ENCODE peak calls at places on chromosomes 3 and 15, in six cellular contexts. A, H, U, W, B and K are unnamed samples. For H3K4me1, the result is how much of the 10 kb centered on the place peaks cover.

GRCh38 chr3:38730281-38730680 is 80.8 kb upstream of the SCN5A start:
- DNase-seq in H (no peak), A (no peak), W (no peak), U (no peak), B (no peak), K (no peak)

GRCh38 chr15:98881526-98882517 is 125.8 kb downstream of the PGPEP1L start:
- DNase-seq in W (no peak), H (no peak), U (peak), B (no peak), A (no peak), K (no peak)

GRCh38 chr3:135125171-135125801 is 330.2 kb downstream of the EPHB1 start:
- DNase-seq in H (no peak), B (no peak), U (no peak), A (no peak), W (no peak), K (no peak)

GRCh38 chr3:193846569-193846968 is 253.6 kb downstream of the OPA1 start:
- DNase-seq in H (no peak), U (no peak), W (no peak), A (no peak), B (no peak), K (no peak)

GRCh38 chr3:121477589-121477988 is 68.2 kb downstream of the POLQ start:
- DNase-seq in W (no peak), B (no peak), H (no peak), U (no peak), A (no peak), K (no peak)

GRCh38 chr3:133246119-133246518 is 153.7 kb upstream of the BFSP2 start:
- DNase-seq in B (no peak), W (no peak), A (no peak), H (no peak), U (no peak), K (no peak)

GRCh38 chr3:14876942-14877341 is 58.2 kb downstream of the FGD5 start:
- DNase-seq in H (peak), W (peak), B (no peak), A (no peak), U (peak), K (peak)

GRCh38 chr15:29652595-29652994 is 169.7 kb downstream of the TJP1 start:
- DNase-seq in A (no peak), H (no peak), B (no peak), W (no peak), U (no peak), K (no peak)

GRCh38 chr3:19932422-19932821 is 1.6 kb downstream of the EFHB start:
- DNase-seq in B (no peak), U (no peak), A (no peak), W (no peak), H (no peak), K (no peak)

GRCh38 chr3:57805674-57806073 is 49.6 kb downstream of the SLMAP start:
- DNase-seq in H (no peak), U (no peak), B (peak), W (peak), A (no peak), K (no peak)

GRCh38 chr15:34708422-34708821 is 46.4 kb downstream of the GJD2 start:
- DNase-seq in A (no peak), U (no peak), H (no peak), B (peak), W (peak), K (no peak)

GRCh38 chr3:10553586-10554235 is 48.3 kb upstream of the ATP2B2 start:
- DNase-seq in H (peak), U (no peak), B (peak), W (no peak), A (no peak), K (no peak)

GRCh38 chr3:56917740-56918568 is 116.2 kb upstream of the ARHGEF3 start:
- DNase-seq in W (no peak), U (no peak), A (no peak), H (no peak), B (no peak), K (no peak)

GRCh38 chr3:63652066-63652725 is at the start of gene SNTN:
- DNase-seq in U (no peak), B (no peak), H (no peak), W (no peak), A (no peak), K (no peak)

GRCh38 chr15:35540885-35541284 is 5.1 kb downstream of the DPH6 start:
- DNase-seq in H (no peak), A (no peak), U (no peak), B (no peak), W (no peak), K (no peak)

GRCh38 chr15:51649659-51650521 is 27.3 kb upstream of the DMXL2 start:
- DNase-seq in W (peak), B (no peak), H (no peak), A (peak), U (peak), K (no peak)

GRCh38 chr15:89326316-89326715 is 8.3 kb downstream of the POLG start:
- DNase-seq in A (no peak), W (no peak), H (no peak), B (no peak), U (no peak), K (no peak)

GRCh38 chr15:88049509-88049908 is 207.0 kb downstream of the NTRK3 start:
- DNase-seq in W (no peak), A (no peak), B (no peak), H (no peak), U (no peak), K (no peak)

GRCh38 chr3:142946861-142947260 is 16.6 kb downstream of the PAQR9 start:
- DNase-seq in H (no peak), W (no peak), B (no peak), U (no peak), A (no peak), K (no peak)

GRCh38 chr3:8223766-8224165 is 277.9 kb upstream of the LMCD1 start:
- DNase-seq in W (no peak), U (no peak), B (no peak), H (no peak), A (peak), K (no peak)

GRCh38 chr15:52287114-52287513 is 8.5 kb downstream of the MYO5C start:
- DNase-seq in U (no peak), B (no peak), A (no peak), W (peak), H (no peak), K (no peak)

GRCh38 chr15:67941643-67942315 is 101.9 kb upstream of the RNU6-1 start:
- DNase-seq in H (no peak), A (no peak), W (no peak), U (no peak), B (no peak), K (no peak)

GRCh38 chr15:62572797-62573196 is 407.7 kb upstream of the C2CD4B start:
- DNase-seq in W (no peak), U (no peak), B (no peak), H (no peak), A (no peak), K (peak)

GRCh38 chr3:23588547-23588946 is 217.2 kb upstream of the UBE2E1 start:
- DNase-seq in U (no peak), H (no peak), W (no peak), A (no peak), B (no peak), K (no peak)

GRCh38 chr3:138066383-138066782 is 49.0 kb downstream of the DZIP1L start:
- DNase-seq in B (no peak), H (no peak), A (no peak), U (no peak), W (no peak), K (no peak)

GRCh38 chr3:138066972-138067371 is 48.4 kb downstream of the DZIP1L start:
- DNase-seq in U (no peak), A (no peak), B (no peak), H (no peak), W (no peak), K (no peak)

GRCh38 chr3:138070006-138070405 is 45.4 kb downstream of the DZIP1L start:
- DNase-seq in A (no peak), W (no peak), H (no peak), B (no peak), U (no peak), K (no peak)

GRCh38 chr3:138068579-138069174 is 46.7 kb downstream of the DZIP1L start:
- DNase-seq in H (peak), U (peak), W (peak), B (peak), A (peak), K (peak)

DNA sequence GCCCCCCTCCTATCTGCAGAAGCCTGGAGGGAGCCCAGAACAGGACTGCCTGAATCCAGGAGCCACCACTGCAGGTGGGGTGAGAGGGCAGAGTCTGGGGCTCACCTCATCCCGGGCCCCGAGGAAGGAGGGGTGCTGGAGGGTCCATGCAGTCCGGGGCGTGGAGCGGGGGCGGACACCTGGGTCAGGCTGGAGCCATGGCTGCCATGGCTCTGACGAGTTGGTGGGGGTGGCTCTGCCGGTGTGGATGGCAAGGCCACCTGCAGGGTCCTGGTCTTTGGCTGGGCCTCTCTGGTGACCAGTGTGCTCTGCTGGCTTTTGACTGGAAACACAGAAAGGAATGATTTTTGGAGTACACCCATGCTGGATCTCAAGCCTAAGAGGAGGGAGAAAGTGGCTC is 47.4 kb downstream of the DZIP1L start:
- DNase-seq in H (no peak), U (no peak), A (no peak), B (no peak), W (no peak), K (no peak)
- TF ChIP-seq EP300 in H (no peak), U (no peak), A (no peak), B (no peak), W (no peak), K (no peak)

GRCh38 chr3:61821823-61822251 is 260.5 kb downstream of the PTPRG start:
- DNase-seq in W (no peak), U (no peak), H (peak), B (no peak), A (no peak), K (no peak)

GRCh38 chr3:61828158-61828874 is 266.9 kb downstream of the PTPRG start:
- DNase-seq in W (no peak), A (no peak), B (no peak), U (no peak), H (no peak), K (no peak)

GRCh38 chr3:61822588-61822987 is 261.2 kb downstream of the PTPRG start:
- DNase-seq in B (no peak), H (no peak), A (no peak), U (no peak), W (no peak), K (no peak)

GRCh38 chr3:61820306-61820992 is 259.1 kb downstream of the PTPRG start:
- DNase-seq in W (no peak), H (no peak), U (no peak), B (no peak), A (no peak), K (no peak)

DNA sequence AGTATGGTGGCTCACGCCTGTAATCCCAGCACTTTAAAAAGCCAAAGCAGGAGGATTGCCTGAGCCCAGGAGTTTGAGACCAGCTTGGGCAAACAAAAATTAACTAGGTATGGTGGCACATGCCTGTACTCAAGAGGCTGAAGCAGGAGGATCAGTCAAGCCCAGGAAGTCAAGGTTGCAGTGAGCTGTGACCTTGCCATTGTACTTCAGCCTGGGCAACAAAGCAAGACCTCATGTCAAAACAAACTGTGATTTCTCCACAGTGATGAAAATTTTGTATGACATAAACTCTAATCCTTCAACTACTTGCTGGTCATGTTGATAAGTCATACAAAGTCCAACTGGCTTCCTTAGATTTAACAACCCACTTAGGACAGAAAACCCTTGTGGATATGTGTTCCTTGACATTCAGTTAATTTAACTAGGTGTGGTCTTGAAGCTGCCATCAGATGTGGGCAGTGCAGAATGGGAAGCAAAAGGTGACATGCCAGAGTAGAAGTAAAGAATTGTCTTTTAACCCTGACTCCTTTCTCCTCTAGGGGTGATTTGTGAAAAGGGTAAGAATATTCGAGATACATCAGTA is 263.3 kb downstream of the PTPRG start:
- DNase-seq in B (no peak), W (no peak), A (no peak), H (no peak), U (no peak), K (no peak)
- H3K4me1 ChIP-seq in B (under half), W (under half), A (under half), H (under half), U (under half), K (under half)

GRCh38 chr3:45830121-45830520 is 11.8 kb downstream of the LZTFL1 start:
- DNase-seq in H (no peak), A (no peak), B (no peak), U (no peak), W (no peak), K (no peak)

GRCh38 chr3:45826908-45827307 is 15.0 kb downstream of the LZTFL1 start:
- DNase-seq in H (no peak), A (no peak), W (no peak), B (no peak), U (no peak), K (no peak)

GRCh38 chr3:45838466-45838865 is 3.5 kb downstream of the LZTFL1 start:
- DNase-seq in A (no peak), H (no peak), B (no peak), W (no peak), U (no peak), K (no peak)

DNA sequence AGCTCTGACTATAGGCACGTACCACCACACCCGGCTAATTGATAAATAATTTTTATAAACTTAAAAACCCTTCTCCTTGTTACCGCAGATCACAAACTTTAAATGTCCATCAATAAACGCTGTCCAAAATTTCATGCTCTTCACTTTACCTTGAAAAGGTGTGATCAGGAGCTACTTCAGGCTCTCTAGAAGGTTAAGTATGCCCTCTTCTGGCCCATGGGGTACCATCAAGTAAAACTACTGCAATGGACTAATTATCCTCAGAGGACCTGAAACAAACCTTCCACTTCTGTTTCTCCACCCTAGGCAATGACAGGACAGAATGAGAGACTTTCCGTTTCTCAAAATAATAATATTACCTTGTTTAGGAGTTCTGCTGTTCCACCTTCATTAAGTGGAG is 9.2 kb downstream of the LZTFL1 start:
- DNase-seq in B (no peak), U (no peak), W (no peak), A (no peak), H (no peak), K (no peak)
- TF ChIP-seq EP300 in B (no peak), U (no peak), W (no peak), A (no peak), H (no peak), K (no peak)

GRCh38 chr3:124276863-124277515 is 285.1 kb upstream of the ROPN1 start:
- DNase-seq in H (no peak), B (no peak), U (peak), W (no peak), A (peak), K (no peak)

GRCh38 chr3:124276163-124276862 is 284.4 kb upstream of the ROPN1 start:
- DNase-seq in U (no peak), W (no peak), A (no peak), B (no peak), H (no peak), K (no peak)

GRCh38 chr3:124273651-124274050 is 281.7 kb upstream of the ROPN1 start:
- DNase-seq in W (no peak), U (no peak), A (no peak), H (no peak), B (no peak), K (no peak)

GRCh38 chr3:124277516-124277890 is 285.6 kb upstream of the ROPN1 start:
- DNase-seq in U (peak), A (peak), B (no peak), W (no peak), H (no peak), K (no peak)

GRCh38 chr3:124275421-124275820 is 283.5 kb upstream of the ROPN1 start:
- DNase-seq in A (no peak), B (no peak), W (no peak), U (no peak), H (peak), K (no peak)
- H3K4me1 ChIP-seq in A (half or more), B (under half), W (under half), U (under half), H (under half), K (half or more)

GRCh38 chr3:148601766-148602685 is 95.7 kb upstream of the AGTR1 start:
- DNase-seq in W (peak), H (no peak), U (no peak), B (no peak), A (no peak), K (no peak)
- TF ChIP-seq EP300 in W (peak), H (no peak), U (no peak), B (no peak), A (no peak), K (no peak)